ENCODE peak calls at places on chromosomes 7 and 10, in four cellular contexts. C is K562, N is HepG2, X is GM12878. V is an unnamed sample.

GRCh38 chr10:80697926-80698325 is 160.2 kb downstream of the SH2D4B start:
- DNase-seq in X (no peak), C (no peak), N (no peak), V (no peak)

GRCh38 chr10:94287331-94287730 is 75.4 kb downstream of the NOC3L start:
- DNase-seq in C (no peak), N (no peak), X (no peak), V (no peak)

GRCh38 chr10:112953760-112954159 is 3.7 kb downstream of the TCF7L2 start:
- DNase-seq in C (no peak), N (no peak), X (no peak), V (no peak)

GRCh38 chr10:79381804-79382221 is 34.5 kb downstream of the PPIF start:
- DNase-seq in N (peak; percentile 76), C (no peak), X (no peak), V (peak; percentile 58)

GRCh38 chr7:138063400-138063799 is 12.9 kb upstream of the AKR1D1 start:
- DNase-seq in C (no peak), N (no peak), X (no peak), V (no peak)

GRCh38 chr7:83001362-83002040 is 161.2 kb downstream of the PCLO start:
- DNase-seq in N (no peak), C (no peak), X (no peak), V (no peak)

GRCh38 chr7:155188821-155189599 is 108.7 kb upstream of the INSIG1 start:
- DNase-seq in N (no peak), C (no peak), X (no peak), V (no peak)

GRCh38 chr7:90271753-90272152 is 26.8 kb downstream of the CFAP69 start:
- DNase-seq in C (no peak), X (no peak), N (peak; percentile 59), V (no peak)

GRCh38 chr7:98518159-98518947 is 98.7 kb upstream of the NPTX2 start:
- DNase-seq in N (no peak), C (no peak), X (no peak), V (no peak)

GRCh38 chr10:124181656-124182055 is 88.3 kb upstream of the CHST15 start:
- DNase-seq in X (no peak), C (no peak), N (no peak), V (no peak)

GRCh38 chr10:75770634-75771081 is 339.2 kb downstream of the LRMDA start:
- DNase-seq in N (no peak), C (no peak), X (no peak), V (no peak)

GRCh38 chr10:24849537-24850299 is 102.7 kb downstream of the PRTFDC1 start:
- DNase-seq in N (no peak), X (no peak), C (no peak), V (no peak)

GRCh38 chr10:24951201-24952145 is 933 bp downstream of the PRTFDC1 start:
- DNase-seq in N (no peak), X (no peak), C (peak; percentile 90), V (peak; percentile 20)

GRCh38 chr7:12985752-12986151 is 298.3 kb downstream of the ARL4A start:
- DNase-seq in X (no peak), N (no peak), C (no peak), V (no peak)

GRCh38 chr10:62528441-62528840 is 154.3 kb downstream of the ZNF365 start:
- DNase-seq in N (no peak), X (peak; percentile 79), C (no peak), V (no peak)

GRCh38 chr7:480531-481218 is 39.0 kb downstream of the PDGFA start:
- DNase-seq in C (peak; percentile 54), X (no peak), N (no peak), V (no peak)
- TF ChIP-seq FOXK2 in C (no peak), X (no peak), N (no peak), V (no peak)

GRCh38 chr10:120394446-120394845 is 62.6 kb upstream of the PLPP4 start:
- DNase-seq in N (no peak), X (no peak), C (no peak), V (no peak)
- TF ChIP-seq FOXK2 in N (no peak), X (no peak), C (no peak), V (no peak)

GRCh38 chr10:73786512-73786885 is 1.1 kb downstream of the ZSWIM8 start:
- DNase-seq in N (no peak), X (no peak), C (no peak), V (no peak)
- TF ChIP-seq FOXK2 in N (no peak), X (no peak), C (no peak), V (no peak)

DNA sequence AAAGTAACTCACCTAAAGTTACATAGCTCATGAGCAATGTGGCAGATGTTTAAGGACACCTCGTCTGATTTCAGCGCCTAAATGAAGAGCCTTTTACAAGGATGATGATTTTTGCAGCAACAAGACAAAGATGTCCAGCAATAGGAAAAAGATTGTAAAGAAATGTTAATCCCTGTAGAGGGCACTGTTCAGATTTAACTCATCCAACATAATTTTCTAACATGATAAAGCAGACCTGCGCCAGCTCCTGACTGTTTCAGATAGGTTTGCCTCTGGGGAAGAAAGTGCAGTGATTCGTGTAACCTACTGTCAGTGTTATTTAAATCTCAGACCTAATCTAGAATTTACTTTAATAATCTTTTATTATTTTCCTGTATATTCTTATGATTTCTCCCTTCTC is 595.2 kb downstream of the AUTS2 start:
- DNase-seq in C (peak; percentile 3), X (no peak), N (no peak), V (peak; percentile 18)
- TF ChIP-seq FOXK2 in C (no peak), X (no peak), N (no peak), V (no peak)

GRCh38 chr7:15709978-15710377 is 23.5 kb upstream of the MEOX2 start:
- DNase-seq in X (no peak), N (no peak), C (no peak), V (no peak)
- TF ChIP-seq FOXK2 in X (no peak), N (no peak), C (no peak), V (no peak)

GRCh38 chr7:113118074-113118959 is at the start of gene SMIM30:
- DNase-seq in N (peak; percentile 80), X (peak; percentile 61), C (peak; percentile 99), V (peak; percentile 87)

GRCh38 chr7:113109718-113110117 is 8.6 kb downstream of the SMIM30 start:
- DNase-seq in N (no peak), C (no peak), X (no peak), V (no peak)

GRCh38 chr7:113119429-113119828 is 1.1 kb upstream of the SMIM30 start:
- DNase-seq in X (no peak), N (no peak), C (no peak), V (no peak)

DNA sequence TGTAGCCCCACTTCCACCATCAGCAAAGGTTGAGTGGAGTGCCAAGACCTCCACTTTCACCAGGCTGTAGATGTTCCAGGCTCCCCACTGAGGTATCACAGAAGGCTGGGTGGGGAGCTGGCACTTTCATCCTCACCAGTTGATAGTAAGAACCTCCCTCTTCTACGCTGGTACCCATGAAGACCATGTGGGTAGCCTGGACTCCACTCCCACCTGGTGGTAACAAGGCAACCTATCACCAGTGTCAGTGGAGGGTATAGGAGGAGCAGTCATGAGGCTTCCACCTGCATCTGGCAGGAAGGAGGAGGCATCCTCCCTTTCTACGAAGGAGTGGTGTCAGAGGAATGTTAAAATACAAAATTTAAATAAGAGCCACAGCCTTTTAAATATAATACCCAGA is 4.4 kb downstream of the SMIM30 start:
- DNase-seq in C (peak; percentile 36), X (no peak), N (peak; percentile 2), V (peak; percentile 14)
- TF ChIP-seq FOXK2 in C (no peak), X (no peak), N (no peak), V (no peak)

GRCh38 chr7:28855538-28856217 is 102.5 kb downstream of the TRIL start:
- DNase-seq in N (peak; percentile 70), C (peak; percentile 16), X (no peak), V (no peak)
- TF ChIP-seq FOXK2 in N (no peak), C (no peak), X (no peak), V (no peak)